ENCODE peak calls at places on chromosomes 11 and 22, in five cellular contexts. One of them, this sample, is unnamed.

GRCh38 chr22:19824197-19825015 is 30.3 kb downstream of the GNB1L start:
- DNase-seq in H9: no peak
- DNase-seq in H1: peak
- DNase-seq in neuronal stem cell: no peak
- DNase-seq in mesenchymal stem cell: no peak
- DNase-seq in this sample: no peak

GRCh38 chr22:43446881-43447280 is 35.1 kb downstream of the MPPED1 start:
- DNase-seq in mesenchymal stem cell: no peak
- DNase-seq in H9: no peak
- DNase-seq in H1: no peak
- DNase-seq in neuronal stem cell: no peak
- DNase-seq in this sample: no peak

GRCh38 chr11:120756931-120757330 is 245.4 kb downstream of the GRIK4 start:
- DNase-seq in mesenchymal stem cell: no peak
- DNase-seq in H9: no peak
- DNase-seq in neuronal stem cell: no peak
- DNase-seq in H1: no peak
- DNase-seq in this sample: no peak

GRCh38 chr11:57378166-57378565 is 2.8 kb downstream of the PRG3 start:
- DNase-seq in mesenchymal stem cell: peak
- DNase-seq in H1: no peak
- DNase-seq in neuronal stem cell: no peak
- DNase-seq in H9: no peak
- DNase-seq in this sample: peak

GRCh38 chr11:46564459-46564858 is 29.4 kb downstream of the AMBRA1 start:
- DNase-seq in neuronal stem cell: no peak
- DNase-seq in H1: no peak
- DNase-seq in mesenchymal stem cell: peak
- DNase-seq in H9: no peak
- DNase-seq in this sample: peak

GRCh38 chr22:31343235-31344191 is 2.6 kb downstream of the PATZ1 start:
- DNase-seq in neuronal stem cell: peak
- DNase-seq in mesenchymal stem cell: peak
- DNase-seq in H1: peak
- DNase-seq in H9: peak
- DNase-seq in this sample: peak

GRCh38 chr11:10952872-10953271 is 95.0 kb upstream of the ZBED5 start:
- DNase-seq in neuronal stem cell: no peak
- DNase-seq in H1: no peak
- DNase-seq in H9: no peak
- DNase-seq in mesenchymal stem cell: no peak
- DNase-seq in this sample: no peak

GRCh38 chr11:20087118-20087521 is 73.2 kb downstream of the DBX1 start:
- DNase-seq in mesenchymal stem cell: no peak
- DNase-seq in H1: no peak
- DNase-seq in H9: no peak
- DNase-seq in neuronal stem cell: no peak
- DNase-seq in this sample: peak

GRCh38 chr11:78420796-78421209 is 3.2 kb upstream of the GAB2 start:
- DNase-seq in mesenchymal stem cell: peak
- DNase-seq in H1: no peak
- DNase-seq in neuronal stem cell: no peak
- DNase-seq in H9: no peak
- DNase-seq in this sample: peak

GRCh38 chr11:38392176-38392575 is 1794.1 kb upstream of the RAG2 start:
- DNase-seq in mesenchymal stem cell: no peak
- DNase-seq in H1: no peak
- DNase-seq in neuronal stem cell: no peak
- DNase-seq in H9: no peak
- DNase-seq in this sample: no peak

GRCh38 chr11:6927030-6927617 is 898 bp downstream of the ZNF215 start:
- DNase-seq in mesenchymal stem cell: no peak
- DNase-seq in neuronal stem cell: no peak
- DNase-seq in H9: no peak
- DNase-seq in H1: no peak
- DNase-seq in this sample: no peak
- H3K23ac ChIP-seq in mesenchymal stem cell: no peak
- H3K23ac ChIP-seq in neuronal stem cell: peak
- H3K23ac ChIP-seq in H9: no peak
- H3K23ac ChIP-seq in H1: no peak
- H3K23ac ChIP-seq in this sample: peak

GRCh38 chr22:41285441-41285819 is 557 bp downstream of the RANGAP1 start:
- DNase-seq in H9: peak
- DNase-seq in neuronal stem cell: peak
- DNase-seq in mesenchymal stem cell: peak
- DNase-seq in H1: peak
- DNase-seq in this sample: peak
- H3K23ac ChIP-seq in H9: no peak
- H3K23ac ChIP-seq in neuronal stem cell: no peak
- H3K23ac ChIP-seq in mesenchymal stem cell: no peak
- H3K23ac ChIP-seq in H1: no peak
- H3K23ac ChIP-seq in this sample: peak

GRCh38 chr11:70202898-70203748 is at the start of gene FADD:
- DNase-seq in neuronal stem cell: peak
- DNase-seq in mesenchymal stem cell: peak
- DNase-seq in H1: peak
- DNase-seq in H9: peak
- DNase-seq in this sample: peak
- H3K23ac ChIP-seq in neuronal stem cell: peak
- H3K23ac ChIP-seq in mesenchymal stem cell: no peak
- H3K23ac ChIP-seq in H1: no peak
- H3K23ac ChIP-seq in H9: no peak
- H3K23ac ChIP-seq in this sample: peak

DNA sequence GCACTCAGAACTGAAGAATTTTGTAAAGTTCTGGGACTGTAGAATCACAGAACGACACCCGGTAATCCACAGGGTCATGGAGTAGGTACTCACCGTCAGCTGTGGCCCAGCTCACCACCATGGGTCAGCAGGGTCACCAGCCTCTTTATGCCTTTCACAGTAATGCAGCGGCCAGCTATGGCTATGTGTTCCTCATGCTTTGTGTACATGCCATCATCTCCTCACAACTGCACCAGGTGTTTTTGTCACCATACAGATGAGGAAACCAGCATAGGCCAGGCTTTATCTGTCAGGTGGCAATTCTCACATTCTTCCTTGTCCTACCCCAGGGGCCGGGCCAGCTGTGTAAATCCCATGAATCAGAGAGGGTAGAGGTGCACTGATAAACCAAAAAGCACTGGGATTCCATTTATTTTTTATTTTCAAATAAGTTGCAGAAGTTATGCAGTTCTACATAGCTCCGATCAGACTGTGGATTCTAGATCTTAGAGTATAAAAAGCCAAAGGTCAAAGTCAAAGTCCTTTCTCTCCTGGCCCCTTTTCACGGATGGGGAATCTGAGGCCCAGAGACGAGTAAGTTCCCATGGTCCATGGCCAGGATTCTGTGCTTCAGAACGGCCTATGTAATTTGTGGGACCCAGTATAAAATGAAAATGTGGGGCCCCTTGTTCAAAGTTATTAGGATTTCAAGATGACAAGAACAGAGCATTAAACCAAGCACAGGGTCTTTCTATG is 17.5 kb downstream of the TSKU start:
- DNase-seq in H1: peak
- DNase-seq in mesenchymal stem cell: no peak
- DNase-seq in neuronal stem cell: no peak
- DNase-seq in H9: peak
- DNase-seq in this sample: no peak
- H3K23ac ChIP-seq in H1: no peak
- H3K23ac ChIP-seq in mesenchymal stem cell: no peak
- H3K23ac ChIP-seq in neuronal stem cell: no peak
- H3K23ac ChIP-seq in H9: no peak
- H3K23ac ChIP-seq in this sample: no peak